ENCODE peak calls at places on chromosomes 12 and 14, in four cellular contexts. N is CD4-positive, CD25-positive, alpha-beta regulatory T cell; L is CD8-positive, alpha-beta T cell; F is fibroblast of lung. R is an unnamed sample. For H3K4me1 and H3K9me3, the result is how much of the 10 kb centered on the place peaks cover.

GRCh38 chr12:50050410-50051280 is 6.8 kb upstream of the ASIC1 start:
- DNase-seq in L (no peak), N (no peak), F (peak), R (no peak)

GRCh38 chr12:107560194-107560905 is 125.2 kb upstream of the PWP1 start:
- DNase-seq in L (no peak), F (no peak), N (peak), R (no peak)

GRCh38 chr14:75429562-75429961 is 1.7 kb downstream of the JDP2 start:
- DNase-seq in F (no peak), L (no peak), N (no peak), R (no peak)

GRCh38 chr12:120656008-120656407 is 15.6 kb downstream of the CABP1 start:
- DNase-seq in N (no peak), L (no peak), F (no peak), R (no peak)

GRCh38 chr12:70459786-70460185 is 93.7 kb downstream of the KCNMB4 start:
- DNase-seq in F (no peak), N (no peak), L (no peak), R (no peak)

GRCh38 chr14:52780893-52781292 is 10.5 kb downstream of the GNPNAT1 start:
- DNase-seq in L (no peak), N (no peak), F (no peak), R (no peak)

GRCh38 chr14:55138091-55138490 is 9.0 kb downstream of the LGALS3 start:
- DNase-seq in F (no peak), L (no peak), N (no peak), R (no peak)

GRCh38 chr14:39033371-39033770 is 69.7 kb downstream of the SEC23A start:
- DNase-seq in F (no peak), L (no peak), N (no peak), R (no peak)

GRCh38 chr14:59492419-59492818 is 8.1 kb downstream of the JKAMP start:
- DNase-seq in F (no peak), L (no peak), N (no peak), R (no peak)

GRCh38 chr12:28202374-28203130 is 12.3 kb downstream of the CCDC91 start:
- DNase-seq in L (no peak), F (no peak), N (no peak), R (peak)

GRCh38 chr12:102652645-102653313 is 172.4 kb upstream of the IGF1 start:
- DNase-seq in L (no peak), N (no peak), F (no peak), R (no peak)

GRCh38 chr12:102691773-102692555 is 211.6 kb upstream of the IGF1 start:
- DNase-seq in N (no peak), F (no peak), L (no peak), R (no peak)

GRCh38 chr12:100166232-100166631 is 23.6 kb upstream of the BLTP3B start:
- DNase-seq in L (no peak), F (no peak), N (no peak), R (no peak)

GRCh38 chr14:56129941-56130340 is 11.7 kb downstream of the PELI2 start:
- DNase-seq in F (no peak), N (no peak), L (no peak), R (no peak)

DNA sequence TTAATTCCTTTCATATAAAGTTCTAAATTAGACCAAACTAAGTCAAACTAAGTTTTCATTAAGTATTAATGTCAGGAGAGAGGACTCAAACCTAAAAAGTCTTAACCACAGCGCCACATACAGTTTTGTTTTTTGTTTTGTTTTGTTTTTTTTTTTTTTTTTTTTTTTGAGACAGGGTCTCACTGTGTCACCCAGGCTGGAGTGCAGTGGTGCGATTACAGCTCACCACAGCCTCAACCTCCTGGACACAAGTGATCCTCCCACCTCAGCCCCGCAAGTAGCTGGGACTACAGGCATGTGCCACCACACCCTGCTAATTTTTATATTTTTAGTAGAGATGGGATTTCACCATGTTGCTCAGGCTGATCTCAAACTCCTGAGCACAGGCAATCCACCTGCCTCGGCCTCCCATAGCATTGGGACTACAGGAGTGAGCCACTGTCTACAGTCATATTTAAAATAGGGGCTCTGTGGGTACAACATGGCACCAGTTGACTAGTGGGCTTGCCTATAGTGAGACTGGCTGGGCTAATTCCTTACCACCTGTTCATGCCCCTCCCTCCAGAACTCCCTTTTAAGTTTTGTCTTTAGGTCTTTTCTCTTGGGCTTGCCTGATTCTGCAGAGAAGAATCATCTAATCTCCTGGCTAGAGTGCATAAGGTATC is 110.2 kb downstream of the PPP2R5E start:
- DNase-seq in N (no peak), F (no peak), L (no peak), R (no peak)
- H3K4me1 ChIP-seq in N (under half), F (under half), L (under half), R (under half)

GRCh38 chr14:95142208-95142607 is 15.1 kb downstream of the DICER1 start:
- DNase-seq in N (no peak), F (no peak), L (no peak), R (no peak)

GRCh38 chr14:95141684-95142083 is 15.6 kb downstream of the DICER1 start:
- DNase-seq in F (no peak), N (no peak), L (no peak), R (no peak)

GRCh38 chr14:95137804-95138167 is 19.5 kb downstream of the DICER1 start:
- DNase-seq in N (peak), F (no peak), L (no peak), R (no peak)

GRCh38 chr14:95138876-95139275 is 18.5 kb downstream of the DICER1 start:
- DNase-seq in L (no peak), N (no peak), F (no peak), R (no peak)

GRCh38 chr14:95140060-95140858 is 17.1 kb downstream of the DICER1 start:
- DNase-seq in F (no peak), L (no peak), N (no peak), R (no peak)
- H3K4me3 ChIP-seq in F (no peak), L (no peak), N (no peak), R (no peak)

GRCh38 chr12:4451694-4452093 is 6.1 kb upstream of the FGF6 start:
- DNase-seq in L (no peak), F (no peak), N (no peak), R (no peak)

GRCh38 chr12:4450551-4451112 is 5.0 kb upstream of the FGF6 start:
- DNase-seq in N (no peak), L (no peak), F (no peak), R (no peak)

GRCh38 chr12:4448943-4449861 is 3.6 kb upstream of the FGF6 start:
- DNase-seq in N (no peak), F (no peak), L (no peak), R (no peak)

GRCh38 chr12:4448376-4448775 is 2.8 kb upstream of the FGF6 start:
- DNase-seq in F (no peak), L (no peak), N (no peak), R (no peak)

DNA sequence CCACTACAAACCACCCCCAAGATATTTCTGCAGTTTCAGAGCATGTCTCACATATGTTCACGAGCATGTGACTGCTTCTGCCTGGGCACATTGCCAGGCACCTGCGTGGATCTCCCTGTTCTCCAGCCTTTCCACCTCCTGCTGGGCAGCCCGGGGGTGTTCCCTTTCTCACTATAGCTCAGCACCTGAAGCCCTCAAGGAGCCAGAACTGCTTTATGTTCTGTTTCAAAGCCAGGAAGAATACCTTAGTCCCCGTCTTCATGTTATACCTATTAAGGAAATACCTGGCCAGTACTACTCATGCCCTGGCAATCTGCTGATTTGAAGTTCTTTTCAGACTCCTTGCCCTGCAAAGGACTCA is 4.2 kb upstream of the FGF6 start:
- DNase-seq in F (no peak), L (no peak), N (no peak), R (peak)
- H3K9me3 ChIP-seq in F (under half), L (under half), N (under half), R (under half)

GRCh38 chr12:56299308-56299852 is 750 bp downstream of the CS start:
- DNase-seq in N (peak), L (no peak), F (no peak), R (peak)

GRCh38 chr12:56297400-56297799 is 2.7 kb downstream of the CS start:
- DNase-seq in N (no peak), L (no peak), F (no peak), R (no peak)

GRCh38 chr12:56293785-56294184 is 6.3 kb downstream of the CS start:
- DNase-seq in L (no peak), F (no peak), N (no peak), R (no peak)

GRCh38 chr12:56298828-56299227 is 1.3 kb downstream of the CS start:
- DNase-seq in F (no peak), L (no peak), N (peak), R (no peak)

DNA sequence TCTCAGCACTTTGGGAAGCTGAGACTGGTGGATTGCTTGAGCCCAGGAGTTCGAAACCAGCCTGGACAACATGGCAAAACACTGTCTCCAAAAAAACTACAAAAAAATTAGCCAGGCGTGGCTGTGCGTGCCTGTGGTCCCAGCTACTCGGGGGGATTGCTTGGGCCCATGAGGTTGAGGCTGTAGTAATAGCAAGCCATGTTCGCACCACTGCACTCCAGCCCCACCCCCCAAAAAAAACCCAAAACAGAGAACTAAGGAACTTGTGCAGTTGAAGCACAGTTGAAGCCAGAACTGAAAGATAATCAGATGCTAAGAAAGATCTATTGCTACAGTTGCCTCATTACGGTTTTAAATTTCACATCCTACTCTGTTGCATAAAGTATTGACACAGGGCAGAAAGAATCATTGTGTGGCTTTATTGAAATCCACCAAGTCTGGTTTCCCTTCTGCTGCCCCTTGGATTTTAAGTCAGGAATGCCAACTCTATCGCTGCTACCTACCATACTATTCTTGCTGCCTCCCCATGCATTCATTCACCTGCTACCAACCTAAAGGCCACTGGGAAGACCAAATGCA is 3.8 kb downstream of the CS start:
- DNase-seq in N (no peak), F (no peak), L (no peak), R (no peak)
- H3K4me1 ChIP-seq in N (under half), F (under half), L (under half), R (under half)

GRCh38 chr14:48944802-48945201 is 641.4 kb downstream of the RPS29 start:
- DNase-seq in F (no peak), L (no peak), N (no peak), R (no peak)
- H3K4me3 ChIP-seq in F (no peak), L (no peak), N (no peak), R (no peak)

GRCh38 chr12:131011165-131012079 is 57.7 kb downstream of the ADGRD1 start:
- DNase-seq in N (no peak), F (no peak), L (no peak), R (peak)
- H3K9me3 ChIP-seq in N (under half), F (under half), L (under half), R (under half)

DNA sequence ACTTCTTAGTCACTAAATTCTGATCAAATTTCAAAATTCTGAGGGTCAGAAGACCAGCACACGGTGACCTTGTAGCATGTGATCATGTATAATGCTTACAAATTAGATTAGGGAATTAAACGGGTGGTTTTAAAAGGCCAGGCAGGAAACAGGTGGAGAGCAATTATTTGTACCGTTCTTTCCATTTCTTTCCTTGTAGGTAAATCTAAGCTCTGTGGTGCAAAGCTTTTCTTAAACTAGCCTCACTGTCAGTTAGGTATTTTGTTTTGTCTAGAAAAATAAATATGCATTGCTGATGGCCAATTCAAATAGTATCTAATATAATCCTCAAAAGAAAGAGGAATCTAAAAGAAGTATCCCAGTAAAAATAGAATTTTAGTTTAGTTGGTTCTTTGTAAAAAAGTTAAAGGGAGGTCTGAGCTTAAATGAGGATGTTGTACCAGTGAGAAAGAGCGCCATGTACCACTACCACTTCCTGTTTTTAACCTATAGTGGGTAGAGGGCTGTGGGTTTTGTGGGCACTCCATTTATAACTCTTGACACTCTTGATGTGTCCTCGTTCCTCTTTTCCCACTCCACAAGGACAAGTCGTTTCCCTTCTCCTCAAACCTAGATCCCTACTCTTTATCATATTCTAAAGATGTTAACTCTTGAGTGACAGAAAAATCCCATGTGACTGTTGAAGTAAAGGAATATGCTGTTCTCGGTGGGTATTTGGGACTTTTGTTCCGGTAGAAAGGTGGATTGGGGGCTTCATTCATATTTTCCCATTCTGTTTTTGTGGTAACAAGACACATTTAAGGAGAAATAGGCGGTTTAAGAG is 50.9 kb downstream of the SLC38A1 start:
- DNase-seq in N (peak), L (peak), F (no peak), R (no peak)
- H3K4me1 ChIP-seq in N (half or more), L (half or more), F (under half), R (under half)

GRCh38 chr14:104464907-104465306 is 114.7 kb upstream of the C14orf180 start:
- DNase-seq in N (no peak), L (no peak), F (no peak), R (no peak)

GRCh38 chr14:104460920-104461651 is 118.5 kb upstream of the C14orf180 start:
- DNase-seq in N (no peak), L (no peak), F (no peak), R (no peak)

GRCh38 chr14:104462651-104463630 is 116.6 kb upstream of the C14orf180 start:
- DNase-seq in N (no peak), L (no peak), F (no peak), R (no peak)

GRCh38 chr14:104458845-104459244 is 120.7 kb upstream of the C14orf180 start:
- DNase-seq in F (no peak), L (no peak), N (no peak), R (no peak)

DNA sequence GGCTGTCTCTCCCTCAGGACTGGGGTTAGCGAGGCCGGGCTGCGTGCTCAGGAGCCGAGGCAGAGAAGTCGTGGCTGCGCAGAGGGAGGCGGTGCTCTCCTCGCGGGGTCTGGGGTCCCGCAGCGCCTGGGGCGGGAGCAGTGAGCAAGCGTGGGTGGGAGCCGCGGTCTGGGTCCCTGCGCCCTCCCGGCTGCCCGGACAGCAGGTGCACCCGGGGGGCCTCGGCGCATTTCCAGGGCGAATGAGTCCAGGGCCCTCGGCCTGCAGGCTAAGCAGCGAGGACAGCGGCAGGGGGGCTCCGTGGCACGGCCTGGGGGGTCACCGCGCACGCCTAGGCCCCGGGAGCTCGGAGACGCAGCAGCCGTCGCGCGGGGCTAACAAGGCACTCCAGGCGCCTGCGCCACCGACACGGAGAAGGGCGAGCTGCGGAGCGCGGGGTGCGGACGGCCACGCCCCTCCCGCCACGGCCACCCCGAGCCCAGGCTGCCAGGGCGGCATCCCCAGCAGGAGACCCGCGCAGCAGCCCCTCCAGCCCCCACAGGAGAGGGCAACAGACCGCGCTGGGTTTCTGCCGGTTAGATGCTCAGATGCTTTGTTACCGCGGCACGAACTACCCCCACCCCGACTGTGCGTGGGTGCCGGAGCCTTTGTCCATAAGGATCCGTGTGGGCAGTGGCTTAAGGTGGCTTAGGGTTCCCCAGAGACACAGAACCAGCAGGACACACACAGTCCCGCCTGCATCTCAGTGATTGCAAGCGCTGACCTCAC is 117.7 kb upstream of the C14orf180 start:
- DNase-seq in N (no peak), L (no peak), F (no peak), R (no peak)
- H3K4me3 ChIP-seq in N (no peak), L (no peak), F (no peak), R (no peak)

DNA sequence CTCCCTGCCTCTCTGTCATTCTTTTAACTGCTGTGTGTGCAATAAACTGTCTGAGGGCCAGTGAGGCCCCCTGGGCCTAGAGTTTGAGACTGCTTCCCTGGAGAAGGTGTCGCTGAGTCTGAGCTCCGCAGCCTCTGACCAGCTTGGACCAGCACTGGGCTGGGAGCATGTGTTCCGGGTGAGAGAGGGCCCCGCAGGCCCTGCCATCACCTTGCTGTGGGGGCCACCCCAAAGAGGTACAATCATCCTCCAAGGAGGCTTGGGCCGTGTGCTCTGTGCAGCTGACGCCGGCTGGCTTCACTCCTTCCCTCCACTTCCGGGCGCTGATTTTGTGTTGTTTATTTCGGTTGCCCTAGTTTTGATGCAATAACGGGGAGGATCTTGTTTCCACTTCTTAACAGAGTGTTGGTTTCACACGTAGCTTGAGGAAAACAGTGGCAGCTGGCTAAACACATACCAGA is 121.5 kb downstream of the TMEM132C start:
- DNase-seq in N (no peak), F (no peak), L (no peak), R (no peak)
- H3K9me3 ChIP-seq in N (under half), F (under half), L (under half), R (under half)